ENCODE peak calls at places on chromosomes 4 and X, in five cellular contexts. V is HepG2, C is K562, U is GM23338, F is GM12878. L is an unnamed sample.

GRCh38 chrX:71577682-71578081 is 555 bp upstream of the GCNA start:
- DNase-seq in C (no peak), U (no peak), V (no peak), F (no peak), L (no peak)

GRCh38 chr4:175772170-175772685 is 39.8 kb downstream of the GPM6A start:
- DNase-seq in V (no peak), C (no peak), U (peak), F (no peak), L (no peak)

GRCh38 chr4:127505203-127505602 is 127.6 kb upstream of the INTU start:
- DNase-seq in U (no peak), F (no peak), V (no peak), C (no peak), L (no peak)

GRCh38 chrX:109774706-109775105 is 41.6 kb upstream of the ACSL4 start:
- DNase-seq in U (peak), V (peak), C (peak), F (peak), L (peak)

GRCh38 chr4:40228497-40229365 is 31.9 kb downstream of the RHOH start:
- DNase-seq in F (peak), C (peak), V (no peak), U (peak), L (no peak)

GRCh38 chr4:127778102-127778501 is 4.0 kb upstream of the HSPA4L start:
- DNase-seq in C (no peak), F (no peak), U (no peak), V (peak), L (no peak)

GRCh38 chr4:121519236-121519838 is 138.5 kb upstream of the QRFPR start:
- DNase-seq in U (no peak), C (no peak), F (no peak), V (no peak), L (no peak)

GRCh38 chr4:109375778-109376414 is 57.7 kb upstream of the SEC24B start:
- DNase-seq in U (no peak), V (no peak), C (no peak), F (no peak), L (no peak)

GRCh38 chr4:83046693-83047473 is 11.9 kb downstream of the COPS4 start:
- DNase-seq in F (no peak), V (no peak), C (no peak), U (no peak), L (no peak)

GRCh38 chr4:142336251-142336934 is 509.7 kb downstream of the INPP4B start:
- DNase-seq in F (no peak), C (no peak), U (no peak), V (no peak), L (no peak)

GRCh38 chr4:183563874-183564273 is 59.0 kb downstream of the ING2 start:
- DNase-seq in V (no peak), F (no peak), C (no peak), U (no peak), L (no peak)

GRCh38 chr4:6196871-6197270 is 3.5 kb downstream of the JAKMIP1 start:
- DNase-seq in F (no peak), U (no peak), C (no peak), V (no peak), L (no peak)

GRCh38 chrX:147848543-147849448 is 62.9 kb upstream of the FMR1 start:
- DNase-seq in F (no peak), V (no peak), U (no peak), C (no peak), L (no peak)

GRCh38 chr4:16245241-16245640 is 19.0 kb upstream of the TAPT1 start:
- DNase-seq in C (no peak), U (no peak), F (no peak), V (no peak), L (no peak)

GRCh38 chr4:617644-618330 is 7.6 kb upstream of the PDE6B start:
- DNase-seq in U (peak), C (no peak), F (no peak), V (no peak), L (no peak)

GRCh38 chrX:148574247-148574973 is 74.0 kb downstream of the AFF2 start:
- DNase-seq in C (no peak), U (no peak), F (peak), V (no peak), L (no peak)

GRCh38 chrX:24647257-24648058 is at the start of gene PCYT1B:
- DNase-seq in U (peak), F (no peak), C (peak), V (no peak), L (no peak)
- TF ChIP-seq JUNB in U (no peak), F (no peak), C (no peak), V (no peak), L (no peak)

DNA sequence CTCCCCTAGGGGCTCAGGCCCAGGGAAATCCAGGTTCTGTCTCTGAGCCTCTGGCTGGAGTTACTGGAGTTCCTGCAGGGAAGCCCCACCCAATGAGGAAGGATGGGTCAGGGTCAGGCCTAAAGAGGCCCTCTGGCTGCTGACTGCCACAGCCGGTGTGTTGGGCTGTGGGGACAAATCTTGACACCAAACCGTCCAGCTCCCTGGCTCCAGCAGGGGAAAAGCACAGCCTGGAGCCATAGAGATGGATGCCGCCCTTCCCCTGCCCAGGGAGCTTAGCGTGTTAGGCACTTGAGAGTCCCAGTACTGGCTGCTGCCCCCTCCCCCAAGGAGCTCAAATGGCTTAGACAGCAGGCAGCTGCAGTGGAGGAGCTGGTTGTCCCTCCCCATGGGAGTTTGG is 321.3 kb upstream of the LCORL start:
- DNase-seq in V (no peak), C (no peak), U (no peak), F (no peak), L (no peak)
- TF ChIP-seq JUNB in V (no peak), C (no peak), U (no peak), F (no peak), L (no peak)

DNA sequence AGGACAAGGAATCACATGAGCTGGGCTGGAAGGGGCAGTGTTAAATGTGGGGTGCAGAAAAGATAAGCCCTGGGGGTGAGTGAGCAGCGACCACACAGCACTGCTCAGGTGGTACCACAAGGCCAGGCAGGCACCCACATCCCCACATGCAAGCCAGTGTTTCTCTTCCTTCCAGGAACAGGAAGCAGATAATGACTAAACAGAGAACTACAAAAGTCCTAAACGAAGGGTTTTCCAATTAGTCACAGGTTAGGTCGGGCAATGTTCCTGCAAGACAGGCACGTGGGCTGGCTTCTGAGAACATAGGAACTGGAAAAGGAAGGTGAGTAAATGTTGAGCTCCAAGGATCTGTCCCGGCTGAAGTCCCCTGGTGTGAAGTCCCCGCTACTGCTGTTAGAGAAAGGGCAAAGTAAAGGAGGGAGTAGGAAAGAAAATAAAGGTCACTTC is 19.5 kb downstream of the RELL1 start:
- DNase-seq in F (no peak), V (peak), U (peak), C (no peak), L (peak)
- TF ChIP-seq JUNB in F (no peak), V (no peak), U (no peak), C (no peak), L (peak)

DNA sequence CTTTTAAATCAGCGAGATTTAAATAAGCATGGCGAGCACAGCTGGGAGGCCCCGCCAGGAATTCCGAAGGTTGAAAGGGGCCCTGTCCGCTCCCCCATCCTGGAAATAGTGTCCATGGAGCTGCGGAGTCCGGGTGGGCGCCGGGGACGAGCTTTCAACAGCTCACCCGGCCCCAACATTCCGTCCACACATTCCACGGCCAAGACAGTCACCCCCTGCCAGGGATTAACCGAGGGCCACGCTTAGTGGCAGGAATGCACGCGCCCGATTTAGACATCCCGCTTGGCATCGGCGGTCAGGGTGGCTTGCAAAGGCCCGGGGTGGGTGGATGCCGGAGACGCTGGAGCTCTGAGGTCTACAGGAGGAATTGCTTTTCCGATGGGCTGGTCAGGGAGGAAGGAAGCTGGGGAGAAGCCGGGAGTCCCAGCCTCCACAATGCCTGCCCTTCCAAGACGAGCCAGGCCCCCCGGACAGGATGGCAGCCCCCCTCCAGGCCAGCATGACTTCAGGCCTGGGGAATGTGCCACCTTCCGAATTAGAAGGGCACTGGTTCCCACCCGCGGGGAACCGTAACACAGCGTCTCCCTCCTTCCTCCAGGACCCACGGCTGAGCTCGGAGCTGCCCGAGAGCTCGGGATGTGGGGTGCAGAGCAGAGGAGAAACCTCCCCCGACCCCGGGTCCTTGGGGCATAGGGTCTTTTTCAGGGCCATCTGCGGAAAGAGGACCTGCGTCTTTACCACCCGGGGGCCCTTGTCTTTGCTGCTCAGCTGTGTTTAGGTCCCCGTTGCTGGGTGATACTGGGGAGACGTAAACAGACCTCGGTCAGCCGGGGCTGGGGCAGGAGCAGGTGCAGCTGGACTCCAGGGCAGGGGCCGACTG is 26.9 kb upstream of the PPP2R3B start:
- DNase-seq in U (peak), F (no peak), C (no peak), V (no peak), L (no peak)
- TF ChIP-seq JUNB in U (no peak), F (no peak), C (no peak), V (no peak), L (no peak)

L was measured in A549.